ENCODE peak calls at places on chromosome 18, in nine cellular contexts. One of them, this sample, is unnamed.

GRCh38 chr18:22169011-22169888 is at the start of gene GATA6:
- DNase-seq in heart left ventricle: peak; percentile 92
- DNase-seq in GM12891: peak; percentile 63
- DNase-seq in K562: peak; percentile 75
- DNase-seq in GM12892: peak; percentile 48
- DNase-seq in right lobe of liver: peak; percentile 97
- DNase-seq in HCT116: peak; percentile 85
- DNase-seq in tibial nerve: peak; percentile 45
- DNase-seq in breast epithelium: no peak
- DNase-seq in this sample: peak; percentile 85

GRCh38 chr18:29034113-29034856 is 857.4 kb upstream of the CDH2 start:
- DNase-seq in K562: no peak
- DNase-seq in breast epithelium: no peak
- DNase-seq in HCT116: no peak
- DNase-seq in right lobe of liver: no peak
- DNase-seq in GM12892: no peak
- DNase-seq in tibial nerve: no peak
- DNase-seq in GM12891: no peak
- DNase-seq in heart left ventricle: no peak
- DNase-seq in this sample: no peak

GRCh38 chr18:51068111-51068510 is 38.1 kb downstream of the SMAD4 start:
- DNase-seq in K562: no peak
- DNase-seq in HCT116: no peak
- DNase-seq in GM12891: no peak
- DNase-seq in right lobe of liver: no peak
- DNase-seq in heart left ventricle: no peak
- DNase-seq in breast epithelium: no peak
- DNase-seq in tibial nerve: no peak
- DNase-seq in GM12892: no peak
- DNase-seq in this sample: no peak

GRCh38 chr18:6876646-6877045 is 147.1 kb downstream of the ARHGAP28 start:
- DNase-seq in HCT116: no peak
- DNase-seq in tibial nerve: no peak
- DNase-seq in breast epithelium: no peak
- DNase-seq in K562: no peak
- DNase-seq in GM12891: no peak
- DNase-seq in heart left ventricle: no peak
- DNase-seq in GM12892: no peak
- DNase-seq in right lobe of liver: no peak
- DNase-seq in this sample: no peak

GRCh38 chr18:35155403-35156117 is 85.3 kb upstream of the ZNF397 start:
- DNase-seq in GM12891: no peak
- DNase-seq in right lobe of liver: no peak
- DNase-seq in tibial nerve: no peak
- DNase-seq in HCT116: no peak
- DNase-seq in heart left ventricle: no peak
- DNase-seq in breast epithelium: no peak
- DNase-seq in K562: no peak
- DNase-seq in GM12892: no peak
- DNase-seq in this sample: no peak

GRCh38 chr18:7233398-7233797 is 2.5 kb downstream of the LRRC30 start:
- DNase-seq in breast epithelium: no peak
- DNase-seq in HCT116: no peak
- DNase-seq in tibial nerve: no peak
- DNase-seq in right lobe of liver: no peak
- DNase-seq in GM12892: no peak
- DNase-seq in GM12891: no peak
- DNase-seq in heart left ventricle: no peak
- DNase-seq in K562: no peak
- DNase-seq in this sample: no peak

GRCh38 chr18:58373486-58373885 is 255.4 kb downstream of the ALPK2 start:
- DNase-seq in GM12892: no peak
- DNase-seq in GM12891: no peak
- DNase-seq in K562: no peak
- DNase-seq in breast epithelium: no peak
- DNase-seq in HCT116: no peak
- DNase-seq in heart left ventricle: no peak
- DNase-seq in tibial nerve: no peak
- DNase-seq in right lobe of liver: no peak
- DNase-seq in this sample: no peak

GRCh38 chr18:26531600-26532150 is 16.7 kb downstream of the KCTD1 start:
- DNase-seq in heart left ventricle: no peak
- DNase-seq in tibial nerve: no peak
- DNase-seq in HCT116: no peak
- DNase-seq in K562: no peak
- DNase-seq in breast epithelium: no peak
- DNase-seq in GM12892: no peak
- DNase-seq in right lobe of liver: no peak
- DNase-seq in GM12891: no peak
- DNase-seq in this sample: no peak

GRCh38 chr18:34991561-34991960 is 49.7 kb upstream of the MAPRE2 start:
- DNase-seq in right lobe of liver: no peak
- DNase-seq in GM12891: no peak
- DNase-seq in HCT116: no peak
- DNase-seq in breast epithelium: no peak
- DNase-seq in heart left ventricle: no peak
- DNase-seq in GM12892: no peak
- DNase-seq in tibial nerve: no peak
- DNase-seq in K562: no peak
- DNase-seq in this sample: no peak

GRCh38 chr18:76364282-76365259 is 130.5 kb downstream of the ZNF516 start:
- DNase-seq in HCT116: no peak
- DNase-seq in tibial nerve: no peak
- DNase-seq in GM12891: no peak
- DNase-seq in K562: no peak
- DNase-seq in breast epithelium: no peak
- DNase-seq in right lobe of liver: no peak
- DNase-seq in GM12892: no peak
- DNase-seq in heart left ventricle: no peak
- DNase-seq in this sample: no peak

GRCh38 chr18:44123743-44124142 is 556.9 kb upstream of the SETBP1 start:
- DNase-seq in K562: no peak
- DNase-seq in tibial nerve: no peak
- DNase-seq in breast epithelium: no peak
- DNase-seq in GM12892: no peak
- DNase-seq in GM12891: no peak
- DNase-seq in heart left ventricle: no peak
- DNase-seq in right lobe of liver: no peak
- DNase-seq in HCT116: no peak
- DNase-seq in this sample: no peak

GRCh38 chr18:3058328-3059191 is 45.6 kb upstream of the LPIN2 start:
- DNase-seq in heart left ventricle: no peak
- DNase-seq in HCT116: no peak
- DNase-seq in tibial nerve: no peak
- DNase-seq in K562: no peak
- DNase-seq in right lobe of liver: no peak
- DNase-seq in breast epithelium: no peak
- DNase-seq in GM12891: no peak
- DNase-seq in GM12892: no peak
- DNase-seq in this sample: no peak

GRCh38 chr18:3901811-3902210 is 451.8 kb downstream of the TGIF1 start:
- DNase-seq in HCT116: no peak
- DNase-seq in GM12892: no peak
- DNase-seq in GM12891: no peak
- DNase-seq in K562: no peak
- DNase-seq in heart left ventricle: no peak
- DNase-seq in tibial nerve: no peak
- DNase-seq in right lobe of liver: no peak
- DNase-seq in breast epithelium: no peak
- DNase-seq in this sample: no peak

GRCh38 chr18:62101236-62101635 is 85.6 kb downstream of the PIGN start:
- DNase-seq in tibial nerve: no peak
- DNase-seq in HCT116: no peak
- DNase-seq in right lobe of liver: no peak
- DNase-seq in GM12891: no peak
- DNase-seq in breast epithelium: no peak
- DNase-seq in K562: no peak
- DNase-seq in GM12892: no peak
- DNase-seq in heart left ventricle: no peak
- DNase-seq in this sample: no peak

GRCh38 chr18:27942706-27943105 is 234.2 kb downstream of the CDH2 start:
- DNase-seq in right lobe of liver: no peak
- DNase-seq in K562: no peak
- DNase-seq in GM12891: no peak
- DNase-seq in HCT116: no peak
- DNase-seq in heart left ventricle: no peak
- DNase-seq in breast epithelium: no peak
- DNase-seq in tibial nerve: no peak
- DNase-seq in GM12892: no peak
- DNase-seq in this sample: no peak

GRCh38 chr18:22667616-22668422 is 250.1 kb upstream of the CTAGE1 start:
- DNase-seq in HCT116: peak; percentile 34
- DNase-seq in GM12892: peak; percentile 12
- DNase-seq in tibial nerve: no peak
- DNase-seq in heart left ventricle: no peak
- DNase-seq in right lobe of liver: no peak
- DNase-seq in GM12891: no peak
- DNase-seq in breast epithelium: no peak
- DNase-seq in K562: peak; percentile 84
- DNase-seq in this sample: peak; percentile 12

GRCh38 chr18:52636536-52636935 is 296.5 kb downstream of the DCC start:
- DNase-seq in heart left ventricle: no peak
- DNase-seq in GM12891: no peak
- DNase-seq in right lobe of liver: no peak
- DNase-seq in K562: no peak
- DNase-seq in tibial nerve: no peak
- DNase-seq in breast epithelium: no peak
- DNase-seq in HCT116: no peak
- DNase-seq in GM12892: no peak
- DNase-seq in this sample: no peak

GRCh38 chr18:23650963-23651927 is 11.5 kb downstream of the ANKRD29 start:
- DNase-seq in tibial nerve: no peak
- DNase-seq in HCT116: no peak
- DNase-seq in right lobe of liver: no peak
- DNase-seq in GM12892: no peak
- DNase-seq in breast epithelium: no peak
- DNase-seq in heart left ventricle: no peak
- DNase-seq in K562: no peak
- DNase-seq in GM12891: no peak
- DNase-seq in this sample: peak; percentile 39

GRCh38 chr18:37297106-37297505 is 268.5 kb downstream of the CELF4 start:
- DNase-seq in GM12891: no peak
- DNase-seq in HCT116: no peak
- DNase-seq in heart left ventricle: no peak
- DNase-seq in GM12892: no peak
- DNase-seq in tibial nerve: no peak
- DNase-seq in K562: no peak
- DNase-seq in right lobe of liver: no peak
- DNase-seq in breast epithelium: no peak
- DNase-seq in this sample: no peak

GRCh38 chr18:74243127-74243526 is 48.6 kb downstream of the CYB5A start:
- DNase-seq in breast epithelium: no peak
- DNase-seq in GM12891: no peak
- DNase-seq in K562: no peak
- DNase-seq in tibial nerve: no peak
- DNase-seq in HCT116: no peak
- DNase-seq in right lobe of liver: no peak
- DNase-seq in GM12892: no peak
- DNase-seq in heart left ventricle: no peak
- DNase-seq in this sample: no peak
- TF ChIP-seq POLR2A in breast epithelium: no peak
- TF ChIP-seq POLR2A in GM12891: no peak
- TF ChIP-seq POLR2A in K562: no peak
- TF ChIP-seq POLR2A in tibial nerve: no peak
- TF ChIP-seq POLR2A in HCT116: no peak
- TF ChIP-seq POLR2A in right lobe of liver: no peak
- TF ChIP-seq POLR2A in GM12892: no peak
- TF ChIP-seq POLR2A in heart left ventricle: no peak
- TF ChIP-seq POLR2A in this sample: no peak

DNA sequence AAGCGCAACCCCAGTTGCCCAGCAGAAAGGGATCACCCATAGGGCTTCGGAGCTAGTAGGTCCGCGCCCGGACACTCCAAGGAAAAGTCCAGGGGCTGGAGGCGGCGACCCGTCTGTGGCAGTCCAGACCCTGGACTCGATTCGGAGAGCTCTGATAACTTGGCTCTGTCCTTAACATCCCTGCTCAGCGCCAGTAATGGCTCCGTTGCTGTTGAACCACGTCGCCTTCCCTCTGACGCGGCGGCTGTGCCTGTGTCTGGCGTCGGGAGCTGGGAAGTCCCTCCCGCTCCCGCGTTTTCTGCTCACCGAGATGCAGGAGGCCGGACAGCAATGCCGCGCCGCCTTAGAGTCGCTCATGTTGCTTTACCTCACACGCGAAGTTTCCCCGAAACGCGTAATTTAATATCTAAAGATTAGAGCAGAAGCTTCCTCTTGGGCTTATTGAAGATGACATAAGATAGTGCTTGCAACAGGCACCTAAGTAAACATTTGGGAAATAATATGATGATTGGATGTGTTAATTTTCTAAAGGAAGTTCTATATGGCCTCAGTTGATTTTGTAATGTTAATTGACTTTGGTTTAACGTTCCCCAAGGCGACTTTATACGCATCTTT is 1.3 kb upstream of the ZBTB14 start:
- DNase-seq in heart left ventricle: peak; percentile 82
- DNase-seq in K562: peak; percentile 53
- DNase-seq in tibial nerve: peak; percentile 64
- DNase-seq in right lobe of liver: peak; percentile 78
- DNase-seq in breast epithelium: peak; percentile 82
- DNase-seq in GM12891: peak; percentile 16
- DNase-seq in GM12892: peak; percentile 25
- DNase-seq in HCT116: peak; percentile 55
- DNase-seq in this sample: peak; percentile 83
- TF ChIP-seq POLR2A in heart left ventricle: no peak
- TF ChIP-seq POLR2A in K562: peak; percentile 83
- TF ChIP-seq POLR2A in tibial nerve: no peak
- TF ChIP-seq POLR2A in right lobe of liver: no peak
- TF ChIP-seq POLR2A in breast epithelium: peak; percentile 40
- TF ChIP-seq POLR2A in GM12891: no peak
- TF ChIP-seq POLR2A in GM12892: no peak
- TF ChIP-seq POLR2A in HCT116: no peak
- TF ChIP-seq POLR2A in this sample: peak; percentile 46

DNA sequence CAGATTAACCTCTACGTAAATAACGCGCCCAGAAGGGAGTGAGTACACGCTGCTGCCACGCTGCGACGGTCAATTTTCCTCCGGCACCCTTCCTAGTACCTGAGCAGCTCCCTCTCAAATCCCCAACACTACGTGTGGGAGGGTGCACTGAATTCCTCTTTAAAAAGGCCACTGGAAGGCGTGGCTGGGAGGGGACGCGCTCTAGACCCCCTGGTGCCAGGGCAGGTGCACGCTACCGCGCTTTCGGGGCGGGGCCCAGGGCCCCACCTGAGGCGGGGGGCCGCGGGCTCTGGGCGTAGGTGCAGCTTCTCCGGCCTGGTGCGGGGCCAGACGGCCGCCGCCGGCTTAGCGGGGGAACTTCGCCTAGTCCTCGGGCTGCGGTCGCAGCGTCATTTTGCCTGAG is 668 bp upstream of the ANKRD12 start:
- DNase-seq in GM12892: peak; percentile 27
- DNase-seq in tibial nerve: no peak
- DNase-seq in GM12891: peak; percentile 15
- DNase-seq in HCT116: peak; percentile 43
- DNase-seq in breast epithelium: peak; percentile 53
- DNase-seq in K562: peak; percentile 71
- DNase-seq in right lobe of liver: no peak
- DNase-seq in heart left ventricle: no peak
- DNase-seq in this sample: no peak
- TF ChIP-seq POLR2A in GM12892: no peak
- TF ChIP-seq POLR2A in tibial nerve: no peak
- TF ChIP-seq POLR2A in GM12891: no peak
- TF ChIP-seq POLR2A in HCT116: peak; percentile 37
- TF ChIP-seq POLR2A in breast epithelium: no peak
- TF ChIP-seq POLR2A in K562: peak; percentile 59
- TF ChIP-seq POLR2A in right lobe of liver: no peak
- TF ChIP-seq POLR2A in heart left ventricle: no peak
- TF ChIP-seq POLR2A in this sample: no peak

GRCh38 chr18:48950536-48951447 is at the start of gene SMAD7:
- DNase-seq in heart left ventricle: no peak
- DNase-seq in GM12892: no peak
- DNase-seq in HCT116: no peak
- DNase-seq in tibial nerve: peak; percentile 41
- DNase-seq in breast epithelium: no peak
- DNase-seq in right lobe of liver: no peak
- DNase-seq in GM12891: no peak
- DNase-seq in K562: peak; percentile 26
- DNase-seq in this sample: no peak
- TF ChIP-seq POLR2A in heart left ventricle: no peak
- TF ChIP-seq POLR2A in GM12892: no peak
- TF ChIP-seq POLR2A in HCT116: no peak
- TF ChIP-seq POLR2A in tibial nerve: no peak
- TF ChIP-seq POLR2A in breast epithelium: no peak
- TF ChIP-seq POLR2A in right lobe of liver: no peak
- TF ChIP-seq POLR2A in GM12891: no peak
- TF ChIP-seq POLR2A in K562: no peak
- TF ChIP-seq POLR2A in this sample: no peak

This sample was measured in H54.